ENCODE peak calls at places on chromosomes 11 and 22, in seven cellular contexts. One of them, this sample, is unnamed.

GRCh38 chr22:27385261-27385998 is 416.1 kb downstream of the MN1 start:
- DNase-seq in stimulated activated CD8-positive, alpha-beta memory T cell treated with anti-CD3 and anti-CD28 coated beads, Interleukin-12 subunit alpha, Interleukin-12 subunit beta, amount 100 ng/mL, for 1 hour: no peak
- DNase-seq in effector memory CD4-positive, alpha-beta T cell: no peak
- DNase-seq in tibial artery: no peak
- DNase-seq in activated naive CD4-positive, alpha-beta T cell: no peak
- DNase-seq in endodermal cell: no peak
- DNase-seq in NCI-H1092: no peak
- DNase-seq in this sample: no peak

GRCh38 chr11:288328-289144 is at the start of gene PGGHG:
- DNase-seq in tibial artery: peak; percentile 68
- DNase-seq in effector memory CD4-positive, alpha-beta T cell: peak; percentile 37
- DNase-seq in stimulated activated CD8-positive, alpha-beta memory T cell treated with anti-CD3 and anti-CD28 coated beads, Interleukin-12 subunit alpha, Interleukin-12 subunit beta, amount 100 ng/mL, for 1 hour: no peak
- DNase-seq in activated naive CD4-positive, alpha-beta T cell: no peak
- DNase-seq in NCI-H1092: no peak
- DNase-seq in endodermal cell: peak; percentile 79
- DNase-seq in this sample: no peak

GRCh38 chr22:36166086-36166485 is 5.5 kb upstream of the APOL3 start:
- DNase-seq in activated naive CD4-positive, alpha-beta T cell: no peak
- DNase-seq in tibial artery: no peak
- DNase-seq in NCI-H1092: no peak
- DNase-seq in endodermal cell: no peak
- DNase-seq in stimulated activated CD8-positive, alpha-beta memory T cell treated with anti-CD3 and anti-CD28 coated beads, Interleukin-12 subunit alpha, Interleukin-12 subunit beta, amount 100 ng/mL, for 1 hour: no peak
- DNase-seq in effector memory CD4-positive, alpha-beta T cell: no peak
- DNase-seq in this sample: no peak

GRCh38 chr22:25564320-25564978 is at the start of gene GRK3:
- DNase-seq in effector memory CD4-positive, alpha-beta T cell: no peak
- DNase-seq in tibial artery: peak; percentile 65
- DNase-seq in NCI-H1092: peak; percentile 16
- DNase-seq in stimulated activated CD8-positive, alpha-beta memory T cell treated with anti-CD3 and anti-CD28 coated beads, Interleukin-12 subunit alpha, Interleukin-12 subunit beta, amount 100 ng/mL, for 1 hour: peak; percentile 20
- DNase-seq in endodermal cell: peak; percentile 88
- DNase-seq in activated naive CD4-positive, alpha-beta T cell: peak; percentile 22
- DNase-seq in this sample: no peak

GRCh38 chr11:134032501-134033091 is 36.3 kb upstream of the JAM3 start:
- DNase-seq in tibial artery: no peak
- DNase-seq in effector memory CD4-positive, alpha-beta T cell: no peak
- DNase-seq in endodermal cell: peak; percentile 63
- DNase-seq in stimulated activated CD8-positive, alpha-beta memory T cell treated with anti-CD3 and anti-CD28 coated beads, Interleukin-12 subunit alpha, Interleukin-12 subunit beta, amount 100 ng/mL, for 1 hour: no peak
- DNase-seq in NCI-H1092: peak; percentile 39
- DNase-seq in activated naive CD4-positive, alpha-beta T cell: no peak
- DNase-seq in this sample: no peak

GRCh38 chr11:65434667-65435179 is 12.1 kb downstream of the NEAT1 start:
- DNase-seq in endodermal cell: peak; percentile 10
- DNase-seq in effector memory CD4-positive, alpha-beta T cell: no peak
- DNase-seq in stimulated activated CD8-positive, alpha-beta memory T cell treated with anti-CD3 and anti-CD28 coated beads, Interleukin-12 subunit alpha, Interleukin-12 subunit beta, amount 100 ng/mL, for 1 hour: no peak
- DNase-seq in activated naive CD4-positive, alpha-beta T cell: no peak
- DNase-seq in NCI-H1092: no peak
- DNase-seq in tibial artery: no peak
- DNase-seq in this sample: no peak

GRCh38 chr11:64044730-64045386 is 9.1 kb downstream of the FLRT1 start:
- DNase-seq in endodermal cell: no peak
- DNase-seq in NCI-H1092: peak; percentile 54
- DNase-seq in activated naive CD4-positive, alpha-beta T cell: no peak
- DNase-seq in tibial artery: no peak
- DNase-seq in stimulated activated CD8-positive, alpha-beta memory T cell treated with anti-CD3 and anti-CD28 coated beads, Interleukin-12 subunit alpha, Interleukin-12 subunit beta, amount 100 ng/mL, for 1 hour: no peak
- DNase-seq in effector memory CD4-positive, alpha-beta T cell: no peak
- DNase-seq in this sample: no peak

GRCh38 chr22:49218142-49218541 is 609.5 kb downstream of the BRD1 start:
- DNase-seq in activated naive CD4-positive, alpha-beta T cell: no peak
- DNase-seq in effector memory CD4-positive, alpha-beta T cell: no peak
- DNase-seq in endodermal cell: peak; percentile 22
- DNase-seq in tibial artery: no peak
- DNase-seq in NCI-H1092: no peak
- DNase-seq in stimulated activated CD8-positive, alpha-beta memory T cell treated with anti-CD3 and anti-CD28 coated beads, Interleukin-12 subunit alpha, Interleukin-12 subunit beta, amount 100 ng/mL, for 1 hour: no peak
- DNase-seq in this sample: no peak

GRCh38 chr11:7603031-7603781 is 70.1 kb downstream of the CYB5R2 start:
- DNase-seq in tibial artery: no peak
- DNase-seq in effector memory CD4-positive, alpha-beta T cell: no peak
- DNase-seq in activated naive CD4-positive, alpha-beta T cell: no peak
- DNase-seq in NCI-H1092: no peak
- DNase-seq in endodermal cell: no peak
- DNase-seq in stimulated activated CD8-positive, alpha-beta memory T cell treated with anti-CD3 and anti-CD28 coated beads, Interleukin-12 subunit alpha, Interleukin-12 subunit beta, amount 100 ng/mL, for 1 hour: no peak
- DNase-seq in this sample: no peak

GRCh38 chr11:100830295-100830694 is 143.2 kb downstream of the ARHGAP42 start:
- DNase-seq in stimulated activated CD8-positive, alpha-beta memory T cell treated with anti-CD3 and anti-CD28 coated beads, Interleukin-12 subunit alpha, Interleukin-12 subunit beta, amount 100 ng/mL, for 1 hour: no peak
- DNase-seq in endodermal cell: peak; percentile 48
- DNase-seq in NCI-H1092: peak; percentile 10
- DNase-seq in effector memory CD4-positive, alpha-beta T cell: no peak
- DNase-seq in activated naive CD4-positive, alpha-beta T cell: no peak
- DNase-seq in tibial artery: no peak
- DNase-seq in this sample: no peak

GRCh38 chr11:28089378-28089777 is 18.6 kb downstream of the KIF18A start:
- DNase-seq in activated naive CD4-positive, alpha-beta T cell: no peak
- DNase-seq in effector memory CD4-positive, alpha-beta T cell: no peak
- DNase-seq in stimulated activated CD8-positive, alpha-beta memory T cell treated with anti-CD3 and anti-CD28 coated beads, Interleukin-12 subunit alpha, Interleukin-12 subunit beta, amount 100 ng/mL, for 1 hour: no peak
- DNase-seq in NCI-H1092: no peak
- DNase-seq in endodermal cell: no peak
- DNase-seq in tibial artery: no peak
- DNase-seq in this sample: no peak

GRCh38 chr11:27795955-27796861 is 96.0 kb upstream of the BDNF start:
- DNase-seq in tibial artery: no peak
- DNase-seq in stimulated activated CD8-positive, alpha-beta memory T cell treated with anti-CD3 and anti-CD28 coated beads, Interleukin-12 subunit alpha, Interleukin-12 subunit beta, amount 100 ng/mL, for 1 hour: no peak
- DNase-seq in effector memory CD4-positive, alpha-beta T cell: no peak
- DNase-seq in NCI-H1092: peak; percentile 66
- DNase-seq in endodermal cell: peak; percentile 72
- DNase-seq in activated naive CD4-positive, alpha-beta T cell: no peak
- DNase-seq in this sample: no peak

GRCh38 chr22:36397081-36397766 is 9.5 kb upstream of the MYH9 start:
- DNase-seq in stimulated activated CD8-positive, alpha-beta memory T cell treated with anti-CD3 and anti-CD28 coated beads, Interleukin-12 subunit alpha, Interleukin-12 subunit beta, amount 100 ng/mL, for 1 hour: no peak
- DNase-seq in activated naive CD4-positive, alpha-beta T cell: no peak
- DNase-seq in effector memory CD4-positive, alpha-beta T cell: no peak
- DNase-seq in endodermal cell: no peak
- DNase-seq in NCI-H1092: no peak
- DNase-seq in tibial artery: no peak
- DNase-seq in this sample: no peak

GRCh38 chr11:35978173-35978572 is 34.3 kb downstream of the LDLRAD3 start:
- DNase-seq in effector memory CD4-positive, alpha-beta T cell: no peak
- DNase-seq in tibial artery: no peak
- DNase-seq in activated naive CD4-positive, alpha-beta T cell: no peak
- DNase-seq in stimulated activated CD8-positive, alpha-beta memory T cell treated with anti-CD3 and anti-CD28 coated beads, Interleukin-12 subunit alpha, Interleukin-12 subunit beta, amount 100 ng/mL, for 1 hour: no peak
- DNase-seq in endodermal cell: no peak
- DNase-seq in NCI-H1092: no peak
- DNase-seq in this sample: no peak

GRCh38 chr22:26433805-26434204 is 4.7 kb downstream of the ASPHD2 start:
- DNase-seq in effector memory CD4-positive, alpha-beta T cell: no peak
- DNase-seq in NCI-H1092: no peak
- DNase-seq in endodermal cell: no peak
- DNase-seq in tibial artery: no peak
- DNase-seq in activated naive CD4-positive, alpha-beta T cell: no peak
- DNase-seq in stimulated activated CD8-positive, alpha-beta memory T cell treated with anti-CD3 and anti-CD28 coated beads, Interleukin-12 subunit alpha, Interleukin-12 subunit beta, amount 100 ng/mL, for 1 hour: no peak
- DNase-seq in this sample: no peak